ENCODE peak calls at places on chromosome 11, in five cellular contexts. X is GM12865, W is fibroblast of villous mesenchyme, V is cardiac fibroblast, Y is fibroblast of the aortic adventitia. Q is an unnamed sample.

GRCh38 chr11:28529540-28530410 is 421.6 kb downstream of the METTL15 start:
- DNase-seq in X (peak), W (peak), V (peak), Y (peak), Q (peak)

GRCh38 chr11:2890466-2891241 is 5.1 kb upstream of the CDKN1C start:
- DNase-seq in X (no peak), W (peak), V (peak), Y (no peak), Q (no peak)

GRCh38 chr11:66327171-66328035 is 8.8 kb downstream of the RIN1 start:
- DNase-seq in X (no peak), W (no peak), V (peak), Y (peak), Q (no peak)

GRCh38 chr11:46724088-46724487 is 5.1 kb downstream of the F2 start:
- DNase-seq in X (no peak), W (no peak), V (no peak), Y (peak), Q (no peak)

GRCh38 chr11:12410006-12410728 is 32.8 kb downstream of the PARVA start:
- DNase-seq in X (no peak), W (peak), V (peak), Y (peak), Q (no peak)

GRCh38 chr11:72338741-72339140 is 94.8 kb upstream of the PHOX2A start:
- DNase-seq in X (no peak), W (peak), V (no peak), Y (peak), Q (peak)

GRCh38 chr11:68314886-68315580 is 2.6 kb downstream of the LRP5 start:
- DNase-seq in X (no peak), W (peak), V (peak), Y (no peak), Q (no peak)

GRCh38 chr11:126981635-126982034 is 18.9 kb downstream of the KIRREL3 start:
- DNase-seq in X (no peak), W (no peak), V (no peak), Y (no peak), Q (no peak)

GRCh38 chr11:68314203-68314885 is 2.0 kb downstream of the LRP5 start:
- DNase-seq in X (no peak), W (no peak), V (no peak), Y (no peak), Q (no peak)

GRCh38 chr11:64444838-64445441 is 86.0 kb downstream of the RPS6KA4 start:
- DNase-seq in X (peak), W (no peak), V (peak), Y (peak), Q (no peak)

GRCh38 chr11:35185696-35186095 is 46.7 kb downstream of the CD44 start:
- DNase-seq in X (no peak), W (peak), V (peak), Y (peak), Q (peak)

GRCh38 chr11:69694781-69695180 is 9.0 kb downstream of the FGF19 start:
- DNase-seq in X (no peak), W (no peak), V (no peak), Y (no peak), Q (no peak)

GRCh38 chr11:35065566-35065965 is 73.4 kb upstream of the CD44 start:
- DNase-seq in X (no peak), W (peak), V (no peak), Y (peak), Q (no peak)

GRCh38 chr11:100863080-100863581 is 176.0 kb downstream of the ARHGAP42 start:
- DNase-seq in X (peak), W (peak), V (peak), Y (peak), Q (peak)

GRCh38 chr11:40134820-40135219 is 1324.6 kb downstream of the LRRC4C start:
- DNase-seq in X (no peak), W (no peak), V (no peak), Y (no peak), Q (no peak)

GRCh38 chr11:128458316-128458715 is 129.0 kb downstream of the ETS1 start:
- DNase-seq in X (no peak), W (peak), V (peak), Y (peak), Q (no peak)

GRCh38 chr11:76209956-76210885 is 3.9 kb upstream of the WNT11 start:
- DNase-seq in X (peak), W (peak), V (peak), Y (peak), Q (peak)

GRCh38 chr11:68337399-68337835 is 25.0 kb downstream of the LRP5 start:
- DNase-seq in X (no peak), W (no peak), V (no peak), Y (no peak), Q (no peak)

GRCh38 chr11:91005458-91005857 is 782.6 kb upstream of the CHORDC1 start:
- DNase-seq in X (no peak), W (no peak), V (no peak), Y (no peak), Q (no peak)
- H3K4me3 ChIP-seq in X (no peak), W (no peak), V (no peak), Y (no peak), Q (no peak)

DNA sequence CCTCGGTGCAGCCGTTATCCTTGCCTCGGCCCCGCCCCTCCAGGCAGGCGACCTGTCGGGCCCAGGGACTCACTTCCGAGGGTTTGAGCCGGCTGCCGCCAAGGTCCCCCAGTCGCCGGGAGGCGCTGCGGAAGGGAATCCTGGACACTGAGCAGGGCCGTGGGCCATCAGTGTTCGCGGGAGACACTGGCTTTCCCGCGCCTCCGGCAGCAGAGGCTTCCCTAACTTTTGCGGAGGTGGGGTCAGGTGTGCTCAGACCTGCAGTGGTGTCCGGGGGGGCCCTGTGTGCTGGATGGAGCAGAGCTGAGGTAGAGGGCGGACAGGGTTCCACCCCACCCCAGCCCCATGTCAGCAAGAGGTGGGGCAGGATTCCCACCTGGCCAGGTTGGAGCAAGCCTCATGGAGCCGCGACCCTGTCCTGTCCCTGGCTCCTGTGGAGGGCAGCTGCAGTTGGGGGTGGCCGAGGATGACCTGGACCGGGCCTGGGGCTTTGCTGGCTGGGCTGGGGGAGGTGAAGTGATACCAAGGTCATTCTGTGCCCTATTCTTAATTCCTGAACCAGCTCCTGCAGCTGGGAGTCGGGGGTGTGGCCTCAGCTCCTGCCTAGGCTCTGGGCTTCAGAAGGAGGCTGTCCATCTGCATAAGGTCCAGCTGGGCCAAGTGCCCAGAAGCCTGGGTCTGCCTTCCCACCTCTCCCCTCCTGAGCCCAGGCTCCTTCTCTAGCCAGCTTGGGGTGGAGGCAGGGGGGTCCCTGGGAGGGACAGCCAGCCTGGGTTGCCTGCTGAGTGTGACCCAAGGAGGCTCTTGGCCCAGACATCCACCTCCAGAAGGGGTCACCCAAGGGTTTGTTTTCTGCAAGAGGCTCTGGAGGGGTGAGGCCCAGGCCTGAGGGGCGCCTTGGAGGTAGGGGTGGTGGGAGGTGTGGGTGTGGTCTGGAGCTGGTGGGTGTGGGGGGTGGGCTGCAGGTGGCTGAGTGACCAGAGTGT is 8.4 kb downstream of the TSPAN4 start:
- DNase-seq in X (no peak), W (no peak), V (no peak), Y (peak), Q (no peak)
- TF ChIP-seq CTCF in X (peak), W (peak), V (no peak), Y (no peak), Q (peak)

DNA sequence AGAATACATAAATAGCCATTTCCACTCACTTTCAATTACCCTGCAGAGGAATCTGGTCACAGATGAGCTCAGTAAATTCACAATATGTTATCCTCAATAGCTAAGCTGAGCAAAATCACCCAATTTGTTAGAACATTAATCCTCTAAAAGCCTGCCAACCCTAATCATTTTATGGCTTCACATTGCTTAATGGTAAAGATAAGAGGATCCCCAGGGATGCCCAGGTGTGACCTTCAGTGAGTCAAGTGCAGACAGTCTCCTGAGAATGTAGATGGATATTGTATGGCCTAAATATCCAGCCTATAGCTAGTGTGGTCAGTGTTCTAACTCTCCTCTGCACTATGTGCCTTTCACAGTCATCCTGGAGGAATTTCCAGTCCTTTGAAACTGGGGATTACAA is 50.1 kb downstream of the FAM76B start:
- DNase-seq in X (no peak), W (no peak), V (no peak), Y (no peak), Q (no peak)
- H3K4me3 ChIP-seq in X (no peak), W (no peak), V (no peak), Y (no peak), Q (no peak)

DNA sequence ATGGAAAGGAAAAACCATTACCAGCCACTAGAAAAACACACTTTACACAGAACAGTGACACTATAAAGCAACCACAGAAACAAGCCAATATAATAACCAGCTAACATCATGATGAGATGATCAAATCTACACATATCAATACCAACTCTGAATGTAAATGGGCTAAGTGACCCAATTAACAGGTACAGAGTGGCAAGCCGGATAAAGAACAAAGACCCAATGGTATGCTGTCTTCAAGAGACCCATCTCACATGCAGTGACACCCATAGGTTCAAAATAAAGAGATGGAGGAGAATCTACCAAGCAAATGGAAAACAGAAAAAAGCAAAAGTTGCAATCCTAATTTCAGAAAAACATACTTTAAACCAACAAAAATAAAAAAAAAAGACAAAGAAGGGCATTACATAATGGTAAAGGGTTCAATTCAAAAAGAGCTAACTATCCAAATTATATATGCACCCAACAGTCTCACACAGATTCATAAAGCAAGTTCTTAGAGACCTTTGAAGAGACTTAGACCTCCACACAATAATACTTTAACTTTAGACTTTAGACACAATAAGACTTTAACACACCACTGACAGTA is 160.3 kb upstream of the TMEM45B start:
- DNase-seq in X (no peak), W (no peak), V (no peak), Y (no peak), Q (no peak)
- TF ChIP-seq CTCF in X (no peak), W (no peak), V (no peak), Y (no peak), Q (no peak)

GRCh38 chr11:134037093-134037908 is 31.6 kb upstream of the JAM3 start:
- DNase-seq in X (peak), W (peak), V (peak), Y (peak), Q (no peak)
- H3K4me3 ChIP-seq in X (peak), W (peak), V (peak), Y (peak), Q (peak)